ENCODE peak calls at places on chromosome 10, in eight cellular contexts. One of them, this sample, is unnamed.

GRCh38 chr10:1609596-1609995 is 127.7 kb downstream of the ADARB2 start:
- DNase-seq in right lobe of liver: no peak
- DNase-seq in lower lobe of right lung: no peak
- DNase-seq in cardiac muscle cell: no peak
- DNase-seq in keratinocyte: no peak
- DNase-seq in A673: no peak
- DNase-seq in aorta: peak; percentile 14
- DNase-seq in IMR-90: no peak
- DNase-seq in this sample: no peak

GRCh38 chr10:100743626-100744135 is 1.7 kb upstream of the PAX2 start:
- DNase-seq in lower lobe of right lung: no peak
- DNase-seq in aorta: no peak
- DNase-seq in IMR-90: peak; percentile 55
- DNase-seq in right lobe of liver: peak; percentile 66
- DNase-seq in A673: peak; percentile 78
- DNase-seq in cardiac muscle cell: peak; percentile 79
- DNase-seq in keratinocyte: peak; percentile 13
- DNase-seq in this sample: peak; percentile 66

GRCh38 chr10:97771913-97772823 is at the start of gene SFRP5:
- DNase-seq in A673: no peak
- DNase-seq in IMR-90: no peak
- DNase-seq in keratinocyte: no peak
- DNase-seq in lower lobe of right lung: no peak
- DNase-seq in cardiac muscle cell: peak; percentile 54
- DNase-seq in right lobe of liver: no peak
- DNase-seq in aorta: no peak
- DNase-seq in this sample: no peak

GRCh38 chr10:108036298-108036697 is 871.8 kb upstream of the SORCS1 start:
- DNase-seq in IMR-90: no peak
- DNase-seq in A673: no peak
- DNase-seq in right lobe of liver: no peak
- DNase-seq in cardiac muscle cell: no peak
- DNase-seq in lower lobe of right lung: no peak
- DNase-seq in keratinocyte: no peak
- DNase-seq in aorta: no peak
- DNase-seq in this sample: no peak

GRCh38 chr10:18005781-18006456 is 54.2 kb downstream of the SLC39A12 start:
- DNase-seq in aorta: no peak
- DNase-seq in A673: peak; percentile 85
- DNase-seq in right lobe of liver: no peak
- DNase-seq in IMR-90: peak; percentile 88
- DNase-seq in keratinocyte: no peak
- DNase-seq in cardiac muscle cell: no peak
- DNase-seq in lower lobe of right lung: no peak
- DNase-seq in this sample: no peak

GRCh38 chr10:101489355-101489754 is 98.7 kb downstream of the POLL start:
- DNase-seq in A673: peak; percentile 79
- DNase-seq in keratinocyte: no peak
- DNase-seq in cardiac muscle cell: no peak
- DNase-seq in aorta: no peak
- DNase-seq in right lobe of liver: no peak
- DNase-seq in lower lobe of right lung: no peak
- DNase-seq in IMR-90: peak; percentile 75
- DNase-seq in this sample: no peak

GRCh38 chr10:47372726-47373125 is 11.4 kb downstream of the ZNF488 start:
- DNase-seq in IMR-90: no peak
- DNase-seq in right lobe of liver: no peak
- DNase-seq in aorta: no peak
- DNase-seq in A673: no peak
- DNase-seq in cardiac muscle cell: no peak
- DNase-seq in lower lobe of right lung: no peak
- DNase-seq in keratinocyte: no peak
- DNase-seq in this sample: peak; percentile 47

GRCh38 chr10:90675621-90676020 is 182.2 kb downstream of the HTR7 start:
- DNase-seq in lower lobe of right lung: no peak
- DNase-seq in right lobe of liver: no peak
- DNase-seq in IMR-90: peak; percentile 35
- DNase-seq in aorta: no peak
- DNase-seq in cardiac muscle cell: no peak
- DNase-seq in keratinocyte: no peak
- DNase-seq in A673: no peak
- DNase-seq in this sample: no peak

GRCh38 chr10:124686707-124687376 is 57.3 kb downstream of the FAM53B start:
- DNase-seq in keratinocyte: no peak
- DNase-seq in right lobe of liver: no peak
- DNase-seq in cardiac muscle cell: no peak
- DNase-seq in aorta: peak; percentile 87
- DNase-seq in A673: no peak
- DNase-seq in IMR-90: no peak
- DNase-seq in lower lobe of right lung: no peak
- DNase-seq in this sample: no peak

GRCh38 chr10:112487964-112488363 is 40.9 kb downstream of the VTI1A start:
- DNase-seq in lower lobe of right lung: no peak
- DNase-seq in cardiac muscle cell: no peak
- DNase-seq in A673: no peak
- DNase-seq in aorta: no peak
- DNase-seq in keratinocyte: no peak
- DNase-seq in right lobe of liver: no peak
- DNase-seq in IMR-90: no peak
- DNase-seq in this sample: no peak

GRCh38 chr10:89550509-89550908 is 15.1 kb upstream of the SLC16A12 start:
- DNase-seq in lower lobe of right lung: no peak
- DNase-seq in keratinocyte: no peak
- DNase-seq in IMR-90: peak; percentile 57
- DNase-seq in cardiac muscle cell: peak; percentile 48
- DNase-seq in A673: peak; percentile 33
- DNase-seq in right lobe of liver: no peak
- DNase-seq in aorta: peak; percentile 48
- DNase-seq in this sample: no peak

GRCh38 chr10:44723654-44724053 is 187.5 kb upstream of the TMEM72 start:
- DNase-seq in lower lobe of right lung: no peak
- DNase-seq in aorta: peak; percentile 81
- DNase-seq in A673: no peak
- DNase-seq in keratinocyte: no peak
- DNase-seq in IMR-90: peak; percentile 82
- DNase-seq in cardiac muscle cell: no peak
- DNase-seq in right lobe of liver: no peak
- DNase-seq in this sample: no peak

GRCh38 chr10:74227697-74228424 is 76.8 kb downstream of the ADK start:
- DNase-seq in aorta: no peak
- DNase-seq in IMR-90: peak; percentile 62
- DNase-seq in cardiac muscle cell: no peak
- DNase-seq in keratinocyte: no peak
- DNase-seq in right lobe of liver: no peak
- DNase-seq in lower lobe of right lung: no peak
- DNase-seq in A673: no peak
- DNase-seq in this sample: no peak

GRCh38 chr10:71394926-71395562 is 1.7 kb upstream of the CDH23 start:
- DNase-seq in keratinocyte: no peak
- DNase-seq in IMR-90: no peak
- DNase-seq in aorta: no peak
- DNase-seq in cardiac muscle cell: no peak
- DNase-seq in lower lobe of right lung: no peak
- DNase-seq in A673: no peak
- DNase-seq in right lobe of liver: no peak
- DNase-seq in this sample: peak; percentile 50

GRCh38 chr10:62133618-62134017 is 135.0 kb downstream of the RTKN2 start:
- DNase-seq in right lobe of liver: no peak
- DNase-seq in IMR-90: no peak
- DNase-seq in A673: no peak
- DNase-seq in aorta: no peak
- DNase-seq in cardiac muscle cell: no peak
- DNase-seq in keratinocyte: no peak
- DNase-seq in lower lobe of right lung: no peak
- DNase-seq in this sample: no peak

GRCh38 chr10:29345144-29345892 is 56.4 kb downstream of the LYZL1 start:
- DNase-seq in cardiac muscle cell: no peak
- DNase-seq in keratinocyte: no peak
- DNase-seq in right lobe of liver: no peak
- DNase-seq in IMR-90: no peak
- DNase-seq in lower lobe of right lung: no peak
- DNase-seq in A673: peak; percentile 65
- DNase-seq in aorta: no peak
- DNase-seq in this sample: no peak

GRCh38 chr10:29345893-29346175 is 57.0 kb downstream of the LYZL1 start:
- DNase-seq in A673: no peak
- DNase-seq in IMR-90: no peak
- DNase-seq in lower lobe of right lung: no peak
- DNase-seq in keratinocyte: no peak
- DNase-seq in right lobe of liver: no peak
- DNase-seq in cardiac muscle cell: no peak
- DNase-seq in aorta: no peak
- DNase-seq in this sample: no peak

GRCh38 chr10:29343607-29344038 is 54.8 kb downstream of the LYZL1 start:
- DNase-seq in right lobe of liver: no peak
- DNase-seq in aorta: no peak
- DNase-seq in A673: no peak
- DNase-seq in keratinocyte: no peak
- DNase-seq in IMR-90: no peak
- DNase-seq in lower lobe of right lung: no peak
- DNase-seq in cardiac muscle cell: no peak
- DNase-seq in this sample: no peak

GRCh38 chr10:29344073-29344820 is 55.4 kb downstream of the LYZL1 start:
- DNase-seq in lower lobe of right lung: no peak
- DNase-seq in keratinocyte: no peak
- DNase-seq in A673: peak; percentile 14
- DNase-seq in aorta: no peak
- DNase-seq in cardiac muscle cell: no peak
- DNase-seq in right lobe of liver: no peak
- DNase-seq in IMR-90: peak; percentile 32
- DNase-seq in this sample: no peak
- H3K4me1 ChIP-seq in lower lobe of right lung: no peaks in the 10 kb centered on the region
- H3K4me1 ChIP-seq in keratinocyte: no peaks in the 10 kb centered on the region
- H3K4me1 ChIP-seq in A673: peaks cover 17% of the 10 kb centered on the region
- H3K4me1 ChIP-seq in aorta: no peaks in the 10 kb centered on the region
- H3K4me1 ChIP-seq in cardiac muscle cell: no peaks in the 10 kb centered on the region
- H3K4me1 ChIP-seq in right lobe of liver: no peaks in the 10 kb centered on the region
- H3K4me1 ChIP-seq in IMR-90: no peaks in the 10 kb centered on the region
- H3K4me1 ChIP-seq in this sample: no peaks in the 10 kb centered on the region

GRCh38 chr10:93065675-93066543 is 5.3 kb downstream of the CYP26C1 start:
- DNase-seq in aorta: no peak
- DNase-seq in keratinocyte: no peak
- DNase-seq in A673: no peak
- DNase-seq in IMR-90: no peak
- DNase-seq in right lobe of liver: no peak
- DNase-seq in cardiac muscle cell: peak; percentile 27
- DNase-seq in lower lobe of right lung: no peak
- DNase-seq in this sample: peak; percentile 21
- H3K4me3 ChIP-seq in aorta: no peak overlapping the region
- H3K4me3 ChIP-seq in keratinocyte: no peak overlapping the region
- H3K4me3 ChIP-seq in A673: no peak overlapping the region
- H3K4me3 ChIP-seq in IMR-90: peak overlapping the region; percentile 13
- H3K4me3 ChIP-seq in right lobe of liver: peak overlapping the region; percentile 13
- H3K4me3 ChIP-seq in cardiac muscle cell: peak overlapping the region; percentile 22
- H3K4me3 ChIP-seq in lower lobe of right lung: no peak overlapping the region
- H3K4me3 ChIP-seq in this sample: no peak overlapping the region

GRCh38 chr10:35042783-35043182 is 47.4 kb downstream of the CUL2 start:
- DNase-seq in right lobe of liver: no peak
- DNase-seq in IMR-90: no peak
- DNase-seq in lower lobe of right lung: no peak
- DNase-seq in aorta: no peak
- DNase-seq in A673: no peak
- DNase-seq in keratinocyte: no peak
- DNase-seq in cardiac muscle cell: no peak
- DNase-seq in this sample: no peak
- H3K36me3 ChIP-seq in right lobe of liver: peaks cover 4% of the 10 kb centered on the region
- H3K36me3 ChIP-seq in IMR-90: peaks cover 18% of the 10 kb centered on the region
- H3K36me3 ChIP-seq in lower lobe of right lung: peaks cover 63% of the 10 kb centered on the region
- H3K36me3 ChIP-seq in aorta: peaks cover 3% of the 10 kb centered on the region
- H3K36me3 ChIP-seq in A673: peaks cover 12% of the 10 kb centered on the region
- H3K36me3 ChIP-seq in keratinocyte: peaks cover 4% of the 10 kb centered on the region
- H3K36me3 ChIP-seq in cardiac muscle cell: peaks cover 20% of the 10 kb centered on the region
- H3K36me3 ChIP-seq in this sample: peaks cover 31% of the 10 kb centered on the region

GRCh38 chr10:104277785-104278184 is 8.8 kb downstream of the GSTO2 start:
- DNase-seq in aorta: no peak
- DNase-seq in cardiac muscle cell: no peak
- DNase-seq in A673: no peak
- DNase-seq in IMR-90: no peak
- DNase-seq in lower lobe of right lung: no peak
- DNase-seq in right lobe of liver: no peak
- DNase-seq in keratinocyte: no peak
- DNase-seq in this sample: no peak
- H3K4me1 ChIP-seq in aorta: no peaks in the 10 kb centered on the region
- H3K4me1 ChIP-seq in cardiac muscle cell: no peaks in the 10 kb centered on the region
- H3K4me1 ChIP-seq in A673: no peaks in the 10 kb centered on the region
- H3K4me1 ChIP-seq in IMR-90: peaks cover 13% of the 10 kb centered on the region
- H3K4me1 ChIP-seq in lower lobe of right lung: no peaks in the 10 kb centered on the region
- H3K4me1 ChIP-seq in right lobe of liver: no peaks in the 10 kb centered on the region
- H3K4me1 ChIP-seq in keratinocyte: peaks cover 16% of the 10 kb centered on the region
- H3K4me1 ChIP-seq in this sample: peaks cover 8% of the 10 kb centered on the region

DNA sequence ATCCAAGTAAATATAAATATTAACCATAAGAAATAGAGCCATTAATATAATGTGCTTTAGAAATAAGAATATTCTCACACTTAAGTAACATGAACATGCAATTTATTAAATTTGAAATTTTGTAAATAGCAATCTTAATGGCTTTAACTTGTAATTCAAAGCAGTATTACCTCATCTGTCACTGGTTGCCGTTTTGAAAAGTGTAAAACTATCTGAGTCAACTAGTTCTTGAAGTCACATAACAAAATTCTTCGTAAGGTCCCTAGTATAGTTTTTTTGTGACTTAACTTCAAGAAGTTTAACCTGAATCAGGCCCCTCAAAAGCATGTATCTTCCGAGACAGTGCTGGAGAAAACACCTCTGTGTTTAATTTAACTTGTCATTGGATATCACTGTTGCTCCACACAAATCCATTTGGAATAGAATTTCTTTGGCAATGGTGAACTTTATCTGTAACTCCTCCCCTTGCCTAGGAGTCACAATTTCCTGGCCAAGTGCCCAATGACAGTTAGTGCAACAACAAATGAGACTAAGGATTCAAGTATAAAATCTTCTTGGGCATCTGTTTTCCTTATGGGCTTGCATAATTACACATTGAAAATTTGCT is 47.1 kb downstream of the NT5C2 start:
- DNase-seq in lower lobe of right lung: no peak
- DNase-seq in A673: peak; percentile 63
- DNase-seq in keratinocyte: no peak
- DNase-seq in IMR-90: peak; percentile 92
- DNase-seq in aorta: peak; percentile 72
- DNase-seq in cardiac muscle cell: peak; percentile 60
- DNase-seq in right lobe of liver: peak; percentile 75
- DNase-seq in this sample: peak; percentile 89
- H3K4me3 ChIP-seq in lower lobe of right lung: no peak overlapping the region
- H3K4me3 ChIP-seq in A673: no peak overlapping the region
- H3K4me3 ChIP-seq in keratinocyte: no peak overlapping the region
- H3K4me3 ChIP-seq in IMR-90: no peak overlapping the region
- H3K4me3 ChIP-seq in aorta: no peak overlapping the region
- H3K4me3 ChIP-seq in cardiac muscle cell: no peak overlapping the region
- H3K4me3 ChIP-seq in right lobe of liver: no peak overlapping the region
- H3K4me3 ChIP-seq in this sample: no peak overlapping the region